ENCODE peak calls at places on chromosome 5, in six cellular contexts. One of them, this sample, is unnamed.

GRCh38 chr5:178288373-178289368 is 56.1 kb upstream of the PHYKPL start:
- DNase-seq in sigmoid colon: peak; percentile 55
- DNase-seq in GM06990: no peak
- DNase-seq in PC-3: peak; percentile 56
- DNase-seq in stimulated activated CD4-positive, alpha-beta T cell treated with anti-CD3 and anti-CD28 coated beads, Interleukin-4, amount 100 ng/mL, for 48 hours: no peak
- DNase-seq in breast epithelium: peak; percentile 77
- DNase-seq in this sample: no peak

GRCh38 chr5:177494356-177495195 is 2.8 kb downstream of the PDLIM7 start:
- DNase-seq in sigmoid colon: peak; percentile 91
- DNase-seq in GM06990: no peak
- DNase-seq in PC-3: peak; percentile 90
- DNase-seq in stimulated activated CD4-positive, alpha-beta T cell treated with anti-CD3 and anti-CD28 coated beads, Interleukin-4, amount 100 ng/mL, for 48 hours: no peak
- DNase-seq in breast epithelium: no peak
- DNase-seq in this sample: no peak

GRCh38 chr5:132767150-132767549 is 9.9 kb downstream of the SEPTIN8 start:
- DNase-seq in sigmoid colon: no peak
- DNase-seq in GM06990: no peak
- DNase-seq in PC-3: no peak
- DNase-seq in stimulated activated CD4-positive, alpha-beta T cell treated with anti-CD3 and anti-CD28 coated beads, Interleukin-4, amount 100 ng/mL, for 48 hours: no peak
- DNase-seq in breast epithelium: no peak
- DNase-seq in this sample: peak; percentile 49

GRCh38 chr5:89229331-89230070 is 346.5 kb upstream of the MEF2C start:
- DNase-seq in sigmoid colon: peak; percentile 47
- DNase-seq in GM06990: peak; percentile 37
- DNase-seq in PC-3: no peak
- DNase-seq in stimulated activated CD4-positive, alpha-beta T cell treated with anti-CD3 and anti-CD28 coated beads, Interleukin-4, amount 100 ng/mL, for 48 hours: no peak
- DNase-seq in breast epithelium: no peak
- DNase-seq in this sample: peak; percentile 75

GRCh38 chr5:77077821-77078176 is 9.3 kb downstream of the ZBED3 start:
- DNase-seq in sigmoid colon: no peak
- DNase-seq in GM06990: no peak
- DNase-seq in PC-3: no peak
- DNase-seq in stimulated activated CD4-positive, alpha-beta T cell treated with anti-CD3 and anti-CD28 coated beads, Interleukin-4, amount 100 ng/mL, for 48 hours: no peak
- DNase-seq in breast epithelium: no peak
- DNase-seq in this sample: no peak

GRCh38 chr5:54985301-54986268 is at the start of gene ESM1:
- DNase-seq in sigmoid colon: no peak
- DNase-seq in GM06990: no peak
- DNase-seq in PC-3: peak; percentile 61
- DNase-seq in stimulated activated CD4-positive, alpha-beta T cell treated with anti-CD3 and anti-CD28 coated beads, Interleukin-4, amount 100 ng/mL, for 48 hours: no peak
- DNase-seq in breast epithelium: no peak
- DNase-seq in this sample: no peak

GRCh38 chr5:143182901-143183820 is 220.3 kb downstream of the NR3C1 start:
- DNase-seq in sigmoid colon: no peak
- DNase-seq in GM06990: peak; percentile 84
- DNase-seq in PC-3: no peak
- DNase-seq in stimulated activated CD4-positive, alpha-beta T cell treated with anti-CD3 and anti-CD28 coated beads, Interleukin-4, amount 100 ng/mL, for 48 hours: peak; percentile 45
- DNase-seq in breast epithelium: no peak
- DNase-seq in this sample: no peak

GRCh38 chr5:32903613-32904012 is 192.5 kb downstream of the NPR3 start:
- DNase-seq in sigmoid colon: no peak
- DNase-seq in GM06990: no peak
- DNase-seq in PC-3: no peak
- DNase-seq in stimulated activated CD4-positive, alpha-beta T cell treated with anti-CD3 and anti-CD28 coated beads, Interleukin-4, amount 100 ng/mL, for 48 hours: no peak
- DNase-seq in breast epithelium: no peak
- DNase-seq in this sample: no peak

GRCh38 chr5:18882162-18882561 is 1105.8 kb downstream of the CDH18 start:
- DNase-seq in sigmoid colon: no peak
- DNase-seq in GM06990: no peak
- DNase-seq in PC-3: peak; percentile 90
- DNase-seq in stimulated activated CD4-positive, alpha-beta T cell treated with anti-CD3 and anti-CD28 coated beads, Interleukin-4, amount 100 ng/mL, for 48 hours: no peak
- DNase-seq in breast epithelium: no peak
- DNase-seq in this sample: no peak

GRCh38 chr5:145811834-145812625 is 23.1 kb downstream of the PRELID2 start:
- DNase-seq in sigmoid colon: no peak
- DNase-seq in GM06990: no peak
- DNase-seq in PC-3: peak; percentile 12
- DNase-seq in stimulated activated CD4-positive, alpha-beta T cell treated with anti-CD3 and anti-CD28 coated beads, Interleukin-4, amount 100 ng/mL, for 48 hours: no peak
- DNase-seq in breast epithelium: no peak
- DNase-seq in this sample: no peak

GRCh38 chr5:67842806-67843205 is 372.8 kb upstream of the PIK3R1 start:
- DNase-seq in sigmoid colon: no peak
- DNase-seq in GM06990: no peak
- DNase-seq in PC-3: no peak
- DNase-seq in stimulated activated CD4-positive, alpha-beta T cell treated with anti-CD3 and anti-CD28 coated beads, Interleukin-4, amount 100 ng/mL, for 48 hours: no peak
- DNase-seq in breast epithelium: no peak
- DNase-seq in this sample: no peak

GRCh38 chr5:146290318-146290717 is 48.3 kb upstream of the POU4F3 start:
- DNase-seq in sigmoid colon: no peak
- DNase-seq in GM06990: no peak
- DNase-seq in PC-3: peak; percentile 31
- DNase-seq in stimulated activated CD4-positive, alpha-beta T cell treated with anti-CD3 and anti-CD28 coated beads, Interleukin-4, amount 100 ng/mL, for 48 hours: no peak
- DNase-seq in breast epithelium: no peak
- DNase-seq in this sample: no peak